ENCODE peak calls at places on chromosomes 3 and 15, in ten cellular contexts. One of them, this sample, is unnamed.

GRCh38 chr3:134326760-134327593 is 47.3 kb downstream of the AMOTL2 start:
- DNase-seq in Peyer's patch: no peak
- DNase-seq in neural progenitor cell: peak; percentile 80
- DNase-seq in RPMI7951: peak; percentile 96
- DNase-seq in ascending aorta: peak; percentile 88
- DNase-seq in occipital lobe: no peak
- DNase-seq in WTC11: peak; percentile 59
- DNase-seq in Daoy: peak; percentile 97
- DNase-seq in non-pigmented ciliary epithelial cell: peak; percentile 93
- DNase-seq in EH: peak; percentile 100
- DNase-seq in this sample: peak; percentile 2

GRCh38 chr3:52223449-52224408 is 1.7 kb downstream of the TLR9 start:
- DNase-seq in Peyer's patch: no peak
- DNase-seq in neural progenitor cell: no peak
- DNase-seq in RPMI7951: no peak
- DNase-seq in ascending aorta: no peak
- DNase-seq in occipital lobe: no peak
- DNase-seq in WTC11: no peak
- DNase-seq in Daoy: no peak
- DNase-seq in non-pigmented ciliary epithelial cell: no peak
- DNase-seq in EH: no peak
- DNase-seq in this sample: no peak

GRCh38 chr3:106745344-106746168 is 631.7 kb upstream of the CCDC54 start:
- DNase-seq in Peyer's patch: no peak
- DNase-seq in neural progenitor cell: no peak
- DNase-seq in RPMI7951: peak; percentile 46
- DNase-seq in ascending aorta: no peak
- DNase-seq in occipital lobe: no peak
- DNase-seq in WTC11: no peak
- DNase-seq in Daoy: no peak
- DNase-seq in non-pigmented ciliary epithelial cell: peak; percentile 60
- DNase-seq in EH: peak; percentile 85
- DNase-seq in this sample: no peak

GRCh38 chr3:13452490-13453335 is 27.4 kb upstream of the HDAC11 start:
- DNase-seq in Peyer's patch: peak; percentile 59
- DNase-seq in neural progenitor cell: peak; percentile 67
- DNase-seq in RPMI7951: peak; percentile 69
- DNase-seq in ascending aorta: no peak
- DNase-seq in occipital lobe: peak; percentile 51
- DNase-seq in WTC11: no peak
- DNase-seq in Daoy: peak; percentile 37
- DNase-seq in non-pigmented ciliary epithelial cell: no peak
- DNase-seq in EH: peak; percentile 71
- DNase-seq in this sample: peak; percentile 32

GRCh38 chr3:123321806-123322205 is 120.1 kb downstream of the SEC22A start:
- DNase-seq in Peyer's patch: peak; percentile 28
- DNase-seq in neural progenitor cell: no peak
- DNase-seq in RPMI7951: no peak
- DNase-seq in ascending aorta: no peak
- DNase-seq in occipital lobe: no peak
- DNase-seq in WTC11: no peak
- DNase-seq in Daoy: no peak
- DNase-seq in non-pigmented ciliary epithelial cell: no peak
- DNase-seq in EH: no peak
- DNase-seq in this sample: no peak

GRCh38 chr15:49225572-49226281 is 55.7 kb downstream of the GALK2 start:
- DNase-seq in Peyer's patch: no peak
- DNase-seq in neural progenitor cell: peak; percentile 77
- DNase-seq in RPMI7951: peak; percentile 72
- DNase-seq in ascending aorta: no peak
- DNase-seq in occipital lobe: no peak
- DNase-seq in WTC11: peak; percentile 80
- DNase-seq in Daoy: peak; percentile 37
- DNase-seq in non-pigmented ciliary epithelial cell: no peak
- DNase-seq in EH: peak; percentile 55
- DNase-seq in this sample: peak; percentile 62

GRCh38 chr15:22873204-22873701 is 34.8 kb downstream of the NIPA2 start:
- DNase-seq in Peyer's patch: no peak
- DNase-seq in neural progenitor cell: peak; percentile 55
- DNase-seq in RPMI7951: peak; percentile 8
- DNase-seq in ascending aorta: no peak
- DNase-seq in occipital lobe: no peak
- DNase-seq in WTC11: peak; percentile 52
- DNase-seq in Daoy: peak; percentile 43
- DNase-seq in non-pigmented ciliary epithelial cell: peak; percentile 86
- DNase-seq in EH: peak; percentile 91
- DNase-seq in this sample: peak; percentile 35

GRCh38 chr15:99536422-99537033 is 29.3 kb upstream of the MEF2A start:
- DNase-seq in Peyer's patch: no peak
- DNase-seq in neural progenitor cell: no peak
- DNase-seq in RPMI7951: peak; percentile 97
- DNase-seq in ascending aorta: peak; percentile 94
- DNase-seq in occipital lobe: peak; percentile 38
- DNase-seq in WTC11: no peak
- DNase-seq in Daoy: peak; percentile 85
- DNase-seq in non-pigmented ciliary epithelial cell: peak; percentile 17
- DNase-seq in EH: peak; percentile 96
- DNase-seq in this sample: no peak

GRCh38 chr3:94694001-94694400 is 631.1 kb downstream of the NSUN3 start:
- DNase-seq in Peyer's patch: no peak
- DNase-seq in neural progenitor cell: no peak
- DNase-seq in RPMI7951: peak; percentile 5
- DNase-seq in ascending aorta: no peak
- DNase-seq in occipital lobe: no peak
- DNase-seq in WTC11: no peak
- DNase-seq in Daoy: no peak
- DNase-seq in non-pigmented ciliary epithelial cell: no peak
- DNase-seq in EH: no peak
- DNase-seq in this sample: no peak

GRCh38 chr15:95365615-95366107 is 964.8 kb upstream of the NR2F2 start:
- DNase-seq in Peyer's patch: no peak
- DNase-seq in neural progenitor cell: no peak
- DNase-seq in RPMI7951: no peak
- DNase-seq in ascending aorta: no peak
- DNase-seq in occipital lobe: no peak
- DNase-seq in WTC11: no peak
- DNase-seq in Daoy: no peak
- DNase-seq in non-pigmented ciliary epithelial cell: no peak
- DNase-seq in EH: no peak
- DNase-seq in this sample: no peak

GRCh38 chr3:69914395-69914794 is 85.1 kb upstream of the SAMMSON start:
- DNase-seq in Peyer's patch: no peak
- DNase-seq in neural progenitor cell: no peak
- DNase-seq in RPMI7951: no peak
- DNase-seq in ascending aorta: no peak
- DNase-seq in occipital lobe: no peak
- DNase-seq in WTC11: no peak
- DNase-seq in Daoy: peak; percentile 65
- DNase-seq in non-pigmented ciliary epithelial cell: no peak
- DNase-seq in EH: no peak
- DNase-seq in this sample: no peak

GRCh38 chr15:34679326-34679725 is 75.5 kb downstream of the GJD2 start:
- DNase-seq in Peyer's patch: no peak
- DNase-seq in neural progenitor cell: no peak
- DNase-seq in RPMI7951: no peak
- DNase-seq in ascending aorta: no peak
- DNase-seq in occipital lobe: no peak
- DNase-seq in WTC11: no peak
- DNase-seq in Daoy: no peak
- DNase-seq in non-pigmented ciliary epithelial cell: no peak
- DNase-seq in EH: no peak
- DNase-seq in this sample: no peak

GRCh38 chr15:101052681-101053121 is 133.5 kb downstream of the LRRK1 start:
- DNase-seq in Peyer's patch: no peak
- DNase-seq in neural progenitor cell: no peak
- DNase-seq in RPMI7951: no peak
- DNase-seq in ascending aorta: peak; percentile 43
- DNase-seq in occipital lobe: no peak
- DNase-seq in WTC11: no peak
- DNase-seq in Daoy: no peak
- DNase-seq in non-pigmented ciliary epithelial cell: no peak
- DNase-seq in EH: no peak
- DNase-seq in this sample: no peak

GRCh38 chr15:85333132-85333831 is 47.1 kb upstream of the AKAP13 start:
- DNase-seq in Peyer's patch: no peak
- DNase-seq in neural progenitor cell: no peak
- DNase-seq in RPMI7951: peak; percentile 93
- DNase-seq in ascending aorta: no peak
- DNase-seq in occipital lobe: no peak
- DNase-seq in WTC11: no peak
- DNase-seq in Daoy: peak; percentile 60
- DNase-seq in non-pigmented ciliary epithelial cell: no peak
- DNase-seq in EH: peak; percentile 94
- DNase-seq in this sample: no peak

GRCh38 chr15:49082960-49083359 is 36.7 kb upstream of the SECISBP2L start:
- DNase-seq in Peyer's patch: no peak
- DNase-seq in neural progenitor cell: no peak
- DNase-seq in RPMI7951: peak; percentile 18
- DNase-seq in ascending aorta: no peak
- DNase-seq in occipital lobe: no peak
- DNase-seq in WTC11: no peak
- DNase-seq in Daoy: no peak
- DNase-seq in non-pigmented ciliary epithelial cell: peak; percentile 57
- DNase-seq in EH: peak; percentile 86
- DNase-seq in this sample: no peak

GRCh38 chr3:157077565-157077991 is 82.4 kb downstream of the CCNL1 start:
- DNase-seq in Peyer's patch: no peak
- DNase-seq in neural progenitor cell: no peak
- DNase-seq in RPMI7951: peak; percentile 89
- DNase-seq in ascending aorta: no peak
- DNase-seq in occipital lobe: no peak
- DNase-seq in WTC11: no peak
- DNase-seq in Daoy: no peak
- DNase-seq in non-pigmented ciliary epithelial cell: no peak
- DNase-seq in EH: peak; percentile 44
- DNase-seq in this sample: no peak

GRCh38 chr3:131896285-131896684 is 138.5 kb downstream of the CPNE4 start:
- DNase-seq in Peyer's patch: no peak
- DNase-seq in neural progenitor cell: no peak
- DNase-seq in RPMI7951: no peak
- DNase-seq in ascending aorta: no peak
- DNase-seq in occipital lobe: no peak
- DNase-seq in WTC11: no peak
- DNase-seq in Daoy: no peak
- DNase-seq in non-pigmented ciliary epithelial cell: no peak
- DNase-seq in EH: no peak
- DNase-seq in this sample: no peak

GRCh38 chr3:28575100-28575747 is 226.6 kb upstream of the AZI2 start:
- DNase-seq in Peyer's patch: no peak
- DNase-seq in neural progenitor cell: peak; percentile 74
- DNase-seq in RPMI7951: no peak
- DNase-seq in ascending aorta: peak; percentile 68
- DNase-seq in occipital lobe: no peak
- DNase-seq in WTC11: peak; percentile 74
- DNase-seq in Daoy: peak; percentile 13
- DNase-seq in non-pigmented ciliary epithelial cell: no peak
- DNase-seq in EH: no peak
- DNase-seq in this sample: peak; percentile 30

This sample was measured in WERI-Rb-1.